ENCODE peak calls at places on chromosomes 6 and 20, in four cellular contexts. One of them, this sample, is unnamed.

GRCh38 chr6:32679501-32679900 is 13.0 kb upstream of the HLA-DQB1 start:
- DNase-seq in PC-9: no peak
- DNase-seq in GM23338: no peak
- DNase-seq in HepG2: no peak
- DNase-seq in this sample: no peak

GRCh38 chr20:39810269-39810668 is 848.1 kb downstream of the DHX35 start:
- DNase-seq in GM23338: no peak
- DNase-seq in PC-9: no peak
- DNase-seq in HepG2: no peak
- DNase-seq in this sample: no peak

GRCh38 chr6:118930680-118931079 is 4.3 kb downstream of the MCM9 start:
- DNase-seq in HepG2: no peak
- DNase-seq in PC-9: no peak
- DNase-seq in GM23338: no peak
- DNase-seq in this sample: no peak

GRCh38 chr20:35312348-35312747 is 20.1 kb upstream of the FAM83C start:
- DNase-seq in GM23338: peak
- DNase-seq in HepG2: peak
- DNase-seq in PC-9: peak
- DNase-seq in this sample: peak

GRCh38 chr20:40565681-40566040 is 123.4 kb downstream of the MAFB start:
- DNase-seq in PC-9: no peak
- DNase-seq in HepG2: no peak
- DNase-seq in GM23338: peak
- DNase-seq in this sample: no peak

GRCh38 chr20:21159658-21160380 is 33.9 kb downstream of the KIZ start:
- DNase-seq in GM23338: no peak
- DNase-seq in PC-9: no peak
- DNase-seq in HepG2: no peak
- DNase-seq in this sample: no peak

GRCh38 chr20:57332105-57333089 is 2.8 kb downstream of the SPO11 start:
- DNase-seq in HepG2: no peak
- DNase-seq in PC-9: peak
- DNase-seq in GM23338: peak
- DNase-seq in this sample: no peak

GRCh38 chr6:89371849-89372505 is 19.5 kb upstream of the UBE2J1 start:
- DNase-seq in PC-9: no peak
- DNase-seq in GM23338: peak
- DNase-seq in HepG2: peak
- DNase-seq in this sample: no peak

GRCh38 chr20:52889225-52889624 is 82.9 kb upstream of the TSHZ2 start:
- DNase-seq in GM23338: no peak
- DNase-seq in PC-9: no peak
- DNase-seq in HepG2: no peak
- DNase-seq in this sample: no peak

GRCh38 chr20:62900692-62901584 is 25.4 kb downstream of the DIDO1 start:
- DNase-seq in PC-9: peak
- DNase-seq in HepG2: peak
- DNase-seq in GM23338: peak
- DNase-seq in this sample: no peak

GRCh38 chr20:46260936-46261454 is 47.3 kb downstream of the CDH22 start:
- DNase-seq in GM23338: no peak
- DNase-seq in HepG2: no peak
- DNase-seq in PC-9: no peak
- DNase-seq in this sample: no peak

GRCh38 chr6:1856381-1856780 is 246.7 kb downstream of the FOXC1 start:
- DNase-seq in HepG2: no peak
- DNase-seq in GM23338: no peak
- DNase-seq in PC-9: no peak
- DNase-seq in this sample: no peak

GRCh38 chr6:69825904-69826303 is 29.1 kb upstream of the LMBRD1 start:
- DNase-seq in HepG2: peak
- DNase-seq in PC-9: no peak
- DNase-seq in GM23338: no peak
- DNase-seq in this sample: no peak

GRCh38 chr6:90701146-90701781 is 114.4 kb upstream of the MAP3K7 start:
- DNase-seq in HepG2: no peak
- DNase-seq in PC-9: no peak
- DNase-seq in GM23338: peak
- DNase-seq in this sample: no peak

GRCh38 chr6:122170274-122170673 is 229.2 kb upstream of the HSF2 start:
- DNase-seq in GM23338: no peak
- DNase-seq in PC-9: no peak
- DNase-seq in HepG2: no peak
- DNase-seq in this sample: no peak

GRCh38 chr20:21557246-21557982 is 43.5 kb upstream of the NKX2-2 start:
- DNase-seq in HepG2: no peak
- DNase-seq in GM23338: no peak
- DNase-seq in PC-9: no peak
- DNase-seq in this sample: no peak

GRCh38 chr6:111070407-111070743 is 16.9 kb upstream of the SLC16A10 start:
- DNase-seq in HepG2: no peak
- DNase-seq in PC-9: no peak
- DNase-seq in GM23338: no peak
- DNase-seq in this sample: no peak

GRCh38 chr20:2626853-2627541 is 25.4 kb upstream of the NOP56 start:
- DNase-seq in HepG2: peak
- DNase-seq in GM23338: peak
- DNase-seq in PC-9: peak
- DNase-seq in this sample: peak

GRCh38 chr6:118750143-118750542 is 98.8 kb upstream of the CEP85L start:
- DNase-seq in PC-9: no peak
- DNase-seq in HepG2: no peak
- DNase-seq in GM23338: no peak
- DNase-seq in this sample: no peak

GRCh38 chr20:50050660-50051308 is 62.2 kb downstream of the UBE2V1 start:
- DNase-seq in GM23338: no peak
- DNase-seq in PC-9: no peak
- DNase-seq in HepG2: no peak
- DNase-seq in this sample: no peak

GRCh38 chr6:142935553-142936517 is 9.1 kb downstream of the HIVEP2 start:
- DNase-seq in HepG2: no peak
- DNase-seq in GM23338: no peak
- DNase-seq in PC-9: no peak
- DNase-seq in this sample: no peak

GRCh38 chr6:149064026-149065017 is 253.2 kb upstream of the TAB2 start:
- DNase-seq in PC-9: no peak
- DNase-seq in GM23338: no peak
- DNase-seq in HepG2: no peak
- DNase-seq in this sample: no peak

GRCh38 chr6:169292340-169293124 is 38.9 kb upstream of the THBS2 start:
- DNase-seq in PC-9: no peak
- DNase-seq in GM23338: no peak
- DNase-seq in HepG2: peak
- DNase-seq in this sample: peak

GRCh38 chr6:101762851-101763250 is 369.3 kb downstream of the GRIK2 start:
- DNase-seq in PC-9: no peak
- DNase-seq in HepG2: no peak
- DNase-seq in GM23338: no peak
- DNase-seq in this sample: no peak

GRCh38 chr6:129598244-129599187 is 111.5 kb downstream of the ARHGAP18 start:
- DNase-seq in PC-9: peak
- DNase-seq in HepG2: peak
- DNase-seq in GM23338: peak
- DNase-seq in this sample: peak

GRCh38 chr6:139533573-139534471 is 159.4 kb upstream of the CITED2 start:
- DNase-seq in PC-9: no peak
- DNase-seq in HepG2: no peak
- DNase-seq in GM23338: no peak
- DNase-seq in this sample: peak

GRCh38 chr20:47719625-47720024 is 65.7 kb downstream of the SULF2 start:
- DNase-seq in GM23338: no peak
- DNase-seq in PC-9: no peak
- DNase-seq in HepG2: no peak
- DNase-seq in this sample: no peak

GRCh38 chr6:139029470-139030210 is 1.1 kb downstream of the ABRACL start:
- DNase-seq in PC-9: no peak
- DNase-seq in GM23338: peak
- DNase-seq in HepG2: no peak
- DNase-seq in this sample: no peak

GRCh38 chr6:53311586-53311935 is 37.2 kb downstream of the ELOVL5 start:
- DNase-seq in PC-9: no peak
- DNase-seq in HepG2: no peak
- DNase-seq in GM23338: no peak
- DNase-seq in this sample: no peak

GRCh38 chr6:75611011-75611701 is 9.5 kb downstream of the SENP6 start:
- DNase-seq in GM23338: no peak
- DNase-seq in HepG2: no peak
- DNase-seq in PC-9: no peak
- DNase-seq in this sample: no peak

GRCh38 chr6:139290787-139291294 is 957 bp downstream of the TXLNB start:
- DNase-seq in GM23338: no peak
- DNase-seq in HepG2: no peak
- DNase-seq in PC-9: peak
- DNase-seq in this sample: no peak

GRCh38 chr20:61121661-61122060 is 130.4 kb upstream of the CDH4 start:
- DNase-seq in PC-9: no peak
- DNase-seq in HepG2: no peak
- DNase-seq in GM23338: no peak
- DNase-seq in this sample: no peak

GRCh38 chr6:147930743-147931142 is 411.9 kb upstream of the SASH1 start:
- DNase-seq in HepG2: no peak
- DNase-seq in GM23338: no peak
- DNase-seq in PC-9: no peak
- DNase-seq in this sample: no peak

GRCh38 chr6:149026530-149026942 is 279.7 kb downstream of the UST start:
- DNase-seq in GM23338: peak
- DNase-seq in HepG2: peak
- DNase-seq in PC-9: no peak
- DNase-seq in this sample: peak

GRCh38 chr6:79598012-79598411 is 33.1 kb upstream of the SH3BGRL2 start:
- DNase-seq in GM23338: no peak
- DNase-seq in HepG2: no peak
- DNase-seq in PC-9: no peak
- DNase-seq in this sample: no peak

GRCh38 chr20:38117635-38118034 is 47.4 kb downstream of the TGM2 start:
- DNase-seq in PC-9: peak
- DNase-seq in HepG2: peak
- DNase-seq in GM23338: no peak
- DNase-seq in this sample: no peak

GRCh38 chr6:15073883-15074465 is 171.9 kb upstream of the JARID2 start:
- DNase-seq in PC-9: no peak
- DNase-seq in GM23338: no peak
- DNase-seq in HepG2: no peak
- DNase-seq in this sample: no peak

GRCh38 chr20:58514321-58515239 is 619 bp downstream of the APCDD1L start:
- DNase-seq in GM23338: peak
- DNase-seq in HepG2: no peak
- DNase-seq in PC-9: no peak
- DNase-seq in this sample: no peak
- TF ChIP-seq EZH2 in GM23338: no peak
- TF ChIP-seq EZH2 in HepG2: no peak
- TF ChIP-seq EZH2 in PC-9: no peak
- TF ChIP-seq EZH2 in this sample: no peak

GRCh38 chr6:40586800-40587201 is 363 bp downstream of the LRFN2 start:
- DNase-seq in GM23338: no peak
- DNase-seq in HepG2: no peak
- DNase-seq in PC-9: no peak
- DNase-seq in this sample: no peak
- TF ChIP-seq EZH2 in GM23338: peak
- TF ChIP-seq EZH2 in HepG2: no peak
- TF ChIP-seq EZH2 in PC-9: no peak
- TF ChIP-seq EZH2 in this sample: no peak

DNA sequence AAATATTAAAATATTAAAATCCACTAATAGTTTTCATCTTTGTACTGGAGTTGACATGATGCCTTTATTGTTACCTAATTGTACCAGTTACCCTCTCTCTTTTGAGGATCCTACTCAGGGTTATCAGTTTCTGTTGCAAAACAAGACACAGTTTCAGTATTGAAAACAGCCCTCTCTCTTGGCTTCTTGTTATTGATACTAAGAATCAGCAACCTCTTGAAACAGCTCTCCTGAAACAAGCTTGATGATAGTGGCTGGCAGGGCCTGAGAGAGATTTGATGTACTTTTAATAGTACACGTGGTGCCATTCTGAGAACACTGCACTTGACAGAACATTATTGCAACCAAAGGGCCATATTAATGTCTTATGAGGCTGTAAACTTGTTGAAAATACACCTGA is 64.9 kb upstream of the MEI4 start:
- DNase-seq in PC-9: no peak
- DNase-seq in GM23338: no peak
- DNase-seq in HepG2: no peak
- DNase-seq in this sample: no peak
- TF ChIP-seq EZH2 in PC-9: no peak
- TF ChIP-seq EZH2 in GM23338: no peak
- TF ChIP-seq EZH2 in HepG2: no peak
- TF ChIP-seq EZH2 in this sample: no peak

DNA sequence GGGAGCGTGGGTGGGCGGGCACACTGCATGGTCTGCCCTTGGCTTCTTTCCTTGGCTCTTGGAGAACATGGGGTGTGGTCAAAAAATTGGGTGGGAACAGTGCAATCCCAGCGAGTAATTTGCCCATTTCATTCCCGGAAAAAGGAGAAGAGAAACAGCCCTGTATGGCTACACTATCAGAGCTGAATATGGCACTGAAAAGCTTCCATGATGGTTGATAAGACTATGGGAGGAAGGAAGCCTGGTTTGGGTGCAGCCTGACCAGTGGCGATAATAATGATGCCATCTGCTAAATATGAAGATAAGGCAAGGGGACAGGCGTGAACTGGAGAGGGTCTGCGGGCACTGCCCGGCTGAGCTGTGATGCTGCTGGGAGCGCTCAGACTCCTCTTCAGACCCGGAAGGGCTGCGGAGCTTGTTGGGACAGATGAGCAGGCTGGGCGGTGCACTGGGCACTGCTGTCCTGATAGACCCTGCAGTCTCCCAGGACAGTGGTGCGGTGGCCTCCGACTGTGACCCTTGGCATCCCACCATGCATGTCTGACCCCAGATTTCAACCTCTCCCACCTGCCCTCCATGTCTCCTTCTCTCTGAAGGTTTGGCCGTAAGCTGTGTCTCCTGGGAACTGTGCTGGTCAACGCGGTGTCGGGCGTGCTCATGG is 10.2 kb downstream of the SLC22A1 start:
- DNase-seq in GM23338: no peak
- DNase-seq in PC-9: no peak
- DNase-seq in HepG2: no peak
- DNase-seq in this sample: no peak
- TF ChIP-seq EZH2 in GM23338: no peak
- TF ChIP-seq EZH2 in PC-9: no peak
- TF ChIP-seq EZH2 in HepG2: no peak
- TF ChIP-seq EZH2 in this sample: no peak